ENCODE peak calls at places on chromosomes 13 and 19, in ten cellular contexts. D is IMR-90; S is hypothalamus; O is fibroblast of the aortic adventitia; K is mesendoderm; U is activated T-cell treated with anti-CD3 and anti-CD28 coated beads, Interleukin-2, amount 50 U/mL, for 72 hours; L is psoas muscle; G is left lung; A is astrocyte of the cerebellum; H is RWPE1. P is an unnamed sample.

GRCh38 chr19:15315101-15315500 is 17.2 kb downstream of the BRD4 start:
- DNase-seq in D (no peak), S (no peak), O (no peak), K (no peak), U (no peak), L (no peak), G (no peak), A (no peak), H (peak), P (no peak)

GRCh38 chr19:29528946-29529645 is 3.3 kb downstream of the VSTM2B start:
- DNase-seq in D (no peak), S (no peak), O (no peak), K (peak), U (peak), L (peak), G (no peak), A (no peak), H (no peak), P (no peak)

GRCh38 chr13:102892504-102892903 is 46.7 kb downstream of the ERCC5 start:
- DNase-seq in D (no peak), S (no peak), O (no peak), K (no peak), U (no peak), L (no peak), G (no peak), A (no peak), H (no peak), P (no peak)

GRCh38 chr19:4487572-4487971 is 15.5 kb downstream of the HDGFL2 start:
- DNase-seq in D (no peak), S (no peak), O (no peak), K (no peak), U (no peak), L (no peak), G (no peak), A (no peak), H (no peak), P (no peak)

GRCh38 chr13:49055021-49055420 is 79.3 kb downstream of the FNDC3A start:
- DNase-seq in D (no peak), S (no peak), O (no peak), K (no peak), U (no peak), L (no peak), G (no peak), A (no peak), H (no peak), P (no peak)

GRCh38 chr19:7264858-7265257 is 29.4 kb downstream of the INSR start:
- DNase-seq in D (no peak), S (no peak), O (no peak), K (no peak), U (no peak), L (no peak), G (no peak), A (no peak), H (no peak), P (no peak)

GRCh38 chr19:13937479-13938360 is 497 bp downstream of the PODNL1 start:
- DNase-seq in D (no peak), S (no peak), O (no peak), K (no peak), U (no peak), L (no peak), G (no peak), A (no peak), H (no peak), P (no peak)

GRCh38 chr19:801030-801860 is 4.0 kb downstream of the PTBP1 start:
- DNase-seq in D (no peak), S (no peak), O (peak), K (no peak), U (no peak), L (peak), G (peak), A (no peak), H (no peak), P (no peak)

GRCh38 chr19:52592301-52592700 is 22.2 kb downstream of the ZNF701 start:
- DNase-seq in D (no peak), S (no peak), O (no peak), K (no peak), U (no peak), L (no peak), G (no peak), A (no peak), H (no peak), P (no peak)

GRCh38 chr19:4522291-4523002 is 4.2 kb upstream of the PLIN4 start:
- DNase-seq in D (no peak), S (no peak), O (no peak), K (no peak), U (no peak), L (no peak), G (no peak), A (no peak), H (no peak), P (no peak)

GRCh38 chr19:47729799-47730520 is 15.4 kb upstream of the NOP53 start:
- DNase-seq in D (no peak), S (no peak), O (no peak), K (peak), U (peak), L (peak), G (peak), A (no peak), H (peak), P (no peak)

GRCh38 chr19:8515317-8515716 is 1.4 kb upstream of the ZNF414 start:
- DNase-seq in D (no peak), S (no peak), O (no peak), K (no peak), U (peak), L (no peak), G (no peak), A (no peak), H (no peak), P (peak)

GRCh38 chr19:31350033-31350692 is 927 bp upstream of the TSHZ3 start:
- DNase-seq in D (no peak), S (no peak), O (no peak), K (no peak), U (no peak), L (peak), G (peak), A (no peak), H (no peak), P (no peak)

GRCh38 chr19:1783874-1784273 is 28.2 kb downstream of the ATP8B3 start:
- DNase-seq in D (no peak), S (no peak), O (no peak), K (no peak), U (no peak), L (no peak), G (no peak), A (no peak), H (no peak), P (no peak)

GRCh38 chr19:4713384-4713951 is 10.2 kb downstream of the DPP9 start:
- DNase-seq in D (peak), S (no peak), O (peak), K (no peak), U (no peak), L (peak), G (peak), A (peak), H (peak), P (no peak)

GRCh38 chr13:49400755-49401659 is 42.9 kb downstream of the CAB39L start:
- DNase-seq in D (peak), S (peak), O (peak), K (peak), U (no peak), L (no peak), G (no peak), A (no peak), H (no peak), P (no peak)

GRCh38 chr13:80030491-80030890 is 310.4 kb downstream of the SPRY2 start:
- DNase-seq in D (no peak), S (no peak), O (no peak), K (peak), U (no peak), L (no peak), G (no peak), A (no peak), H (peak), P (no peak)

GRCh38 chr13:59755647-59756290 is 408.0 kb downstream of the DIAPH3 start:
- DNase-seq in D (no peak), S (no peak), O (peak), K (no peak), U (no peak), L (no peak), G (no peak), A (no peak), H (peak), P (no peak)

GRCh38 chr13:23025848-23026608 is 154.8 kb upstream of the SGCG start:
- DNase-seq in D (no peak), S (no peak), O (no peak), K (peak), U (no peak), L (no peak), G (no peak), A (no peak), H (peak), P (no peak)

GRCh38 chr19:29860492-29860891 is 48.7 kb downstream of the CCNE1 start:
- DNase-seq in D (no peak), S (no peak), O (no peak), K (peak), U (no peak), L (peak), G (no peak), A (no peak), H (no peak), P (no peak)

GRCh38 chr13:32426191-32426980 is 1.5 kb downstream of the N4BP2L1 start:
- DNase-seq in D (no peak), S (no peak), O (peak), K (no peak), U (peak), L (no peak), G (no peak), A (no peak), H (no peak), P (peak)

GRCh38 chr13:66461021-66461420 is 769.1 kb downstream of the PCDH9 start:
- DNase-seq in D (peak), S (no peak), O (peak), K (no peak), U (no peak), L (no peak), G (no peak), A (no peak), H (no peak), P (no peak)

GRCh38 chr13:98966019-98966418 is 11.8 kb downstream of the DOCK9 start:
- DNase-seq in D (no peak), S (no peak), O (no peak), K (no peak), U (no peak), L (no peak), G (no peak), A (no peak), H (no peak), P (no peak)

GRCh38 chr13:90797335-90797734 is 550.2 kb upstream of the MIR17HG start:
- DNase-seq in D (no peak), S (no peak), O (no peak), K (no peak), U (no peak), L (no peak), G (no peak), A (no peak), H (no peak), P (no peak)

GRCh38 chr13:74174810-74175209 is 40.6 kb upstream of the KLF12 start:
- DNase-seq in D (no peak), S (no peak), O (no peak), K (no peak), U (no peak), L (no peak), G (no peak), A (no peak), H (no peak), P (peak)

GRCh38 chr19:54606230-54606629 is 12.8 kb downstream of the LILRA1 start:
- DNase-seq in D (no peak), S (no peak), O (no peak), K (no peak), U (no peak), L (no peak), G (no peak), A (no peak), H (no peak), P (no peak)

GRCh38 chr13:45511310-45512147 is 46.8 kb downstream of the COG3 start:
- DNase-seq in D (peak), S (no peak), O (peak), K (peak), U (peak), L (no peak), G (no peak), A (peak), H (peak), P (peak)

GRCh38 chr19:1936430-1936829 is 4.5 kb upstream of the CSNK1G2 start:
- DNase-seq in D (no peak), S (no peak), O (no peak), K (no peak), U (no peak), L (no peak), G (no peak), A (no peak), H (no peak), P (no peak)

GRCh38 chr13:30985637-30986205 is 53.3 kb downstream of the TEX26 start:
- DNase-seq in D (peak), S (no peak), O (peak), K (peak), U (no peak), L (no peak), G (no peak), A (peak), H (peak), P (no peak)

GRCh38 chr13:26614721-26615120 is 57.2 kb downstream of the WASF3 start:
- DNase-seq in D (no peak), S (no peak), O (no peak), K (no peak), U (no peak), L (no peak), G (no peak), A (no peak), H (no peak), P (no peak)

GRCh38 chr19:4227771-4228170 is 1.6 kb upstream of the EBI3 start:
- DNase-seq in D (no peak), S (no peak), O (no peak), K (no peak), U (no peak), L (no peak), G (no peak), A (no peak), H (no peak), P (no peak)